ENCODE peak calls at places on chromosomes 1 and 21, in four cellular contexts. C is H1, J is K562, S is GM12878. L is an unnamed sample. For H3K36me3, the result is how much of the 10 kb centered on the place peaks cover.

GRCh38 chr1:245788269-245788668 is 633.5 kb downstream of the KIF26B start:
- DNase-seq in C (no peak), J (no peak), S (no peak), L (peak)

GRCh38 chr1:60942291-60942690 is 140.1 kb upstream of the NFIA start:
- DNase-seq in C (no peak), S (no peak), J (no peak), L (no peak)

GRCh38 chr1:12477936-12478611 is 139.9 kb downstream of the DHRS3 start:
- DNase-seq in C (no peak), S (no peak), J (peak), L (peak)

GRCh38 chr21:29938968-29939858 is 583 bp downstream of the GRIK1 start:
- DNase-seq in J (no peak), S (no peak), C (no peak), L (no peak)

GRCh38 chr1:208179303-208179702 is 64.9 kb downstream of the PLXNA2 start:
- DNase-seq in J (peak), S (no peak), C (no peak), L (no peak)

GRCh38 chr1:5993553-5994510 is 1.6 kb upstream of the NPHP4 start:
- DNase-seq in C (no peak), S (no peak), J (peak), L (no peak)

GRCh38 chr1:156896490-156897033 is 3.0 kb downstream of the PEAR1 start:
- DNase-seq in S (no peak), C (peak), J (no peak), L (peak)

GRCh38 chr1:92747735-92748134 is 37.2 kb downstream of the EVI5 start:
- DNase-seq in J (no peak), S (no peak), C (no peak), L (peak)

GRCh38 chr21:45329261-45330074 is 41.8 kb upstream of the POFUT2 start:
- DNase-seq in C (no peak), S (no peak), J (no peak), L (no peak)

GRCh38 chr1:239112092-239112491 is 274.3 kb upstream of the CHRM3 start:
- DNase-seq in J (no peak), C (no peak), S (no peak), L (no peak)

GRCh38 chr1:11668516-11668915 is 4.5 kb downstream of the FBXO6 start:
- DNase-seq in S (no peak), C (no peak), J (no peak), L (no peak)

GRCh38 chr1:211359876-211360275 is 33.2 kb downstream of the TRAF5 start:
- DNase-seq in S (no peak), J (no peak), C (no peak), L (no peak)

GRCh38 chr1:33008051-33008914 is 28.4 kb downstream of the AK2 start:
- DNase-seq in S (no peak), C (no peak), J (no peak), L (no peak)

GRCh38 chr1:59568158-59568935 is 246.4 kb upstream of the HOOK1 start:
- DNase-seq in C (no peak), S (no peak), J (no peak), L (peak)

GRCh38 chr1:159532922-159533321 is 2.9 kb downstream of the OR10J5 start:
- DNase-seq in S (no peak), J (no peak), C (no peak), L (no peak)

GRCh38 chr1:216024546-216024945 is 398.7 kb downstream of the USH2A start:
- DNase-seq in J (no peak), C (no peak), S (no peak), L (no peak)
- TF ChIP-seq CHD1 in J (no peak), C (no peak), S (no peak), L (no peak)

DNA sequence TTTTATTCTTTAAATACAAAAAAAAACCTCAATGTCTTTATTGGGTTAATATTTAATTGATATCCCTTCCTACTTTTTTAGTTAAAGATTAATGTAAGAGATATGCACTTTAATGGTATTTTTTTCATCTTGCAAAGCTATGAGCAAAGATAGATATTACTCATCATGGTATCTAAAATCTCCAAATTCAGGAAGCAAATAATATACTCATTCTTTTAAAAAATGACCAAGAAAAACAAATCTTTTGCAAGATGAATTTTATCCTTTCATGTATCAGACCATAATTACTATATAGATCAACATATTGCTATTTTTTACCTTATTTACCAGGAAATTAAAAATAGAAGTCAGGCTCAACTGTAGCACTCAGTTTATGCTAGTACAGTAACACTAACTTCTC is 330.4 kb downstream of the KCNT2 start:
- DNase-seq in S (no peak), C (no peak), J (no peak), L (no peak)
- H3K36me3 ChIP-seq in S (under half), C (under half), J (under half), L (under half)

DNA sequence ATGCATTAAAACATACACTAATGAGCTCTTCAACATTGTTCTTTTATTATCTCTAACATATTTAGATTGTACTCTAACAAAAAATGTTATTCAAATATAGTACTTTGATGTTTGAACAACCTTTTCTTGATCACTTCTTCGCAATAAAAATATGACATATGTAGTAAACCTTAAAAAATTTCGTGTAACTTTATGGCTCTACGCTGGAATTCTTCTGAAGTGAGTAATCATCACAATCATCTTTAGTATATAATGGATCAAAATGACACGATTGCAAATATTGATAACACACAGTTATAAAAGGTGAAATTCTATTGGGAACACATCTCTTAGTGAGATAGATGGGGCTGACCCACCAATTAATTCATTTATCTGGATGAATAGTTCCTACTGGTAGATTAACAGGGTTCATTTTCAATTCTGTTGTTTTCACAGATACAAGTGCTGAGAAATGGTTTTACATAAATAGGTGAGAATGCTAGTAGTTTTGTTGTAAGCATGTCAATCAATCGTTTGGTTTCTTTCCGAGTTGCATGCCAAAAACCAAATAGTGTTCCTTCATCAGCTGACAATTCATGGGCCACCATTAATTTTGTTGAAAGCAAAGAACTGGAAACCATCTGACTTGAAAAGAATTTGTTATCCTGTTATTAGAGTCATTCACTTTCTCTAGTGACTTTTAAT is 1.5 kb upstream of the ZMPSTE24 start:
- DNase-seq in C (no peak), S (no peak), J (no peak), L (no peak)
- H3K4me3 ChIP-seq in C (peak), S (peak), J (peak), L (peak)

DNA sequence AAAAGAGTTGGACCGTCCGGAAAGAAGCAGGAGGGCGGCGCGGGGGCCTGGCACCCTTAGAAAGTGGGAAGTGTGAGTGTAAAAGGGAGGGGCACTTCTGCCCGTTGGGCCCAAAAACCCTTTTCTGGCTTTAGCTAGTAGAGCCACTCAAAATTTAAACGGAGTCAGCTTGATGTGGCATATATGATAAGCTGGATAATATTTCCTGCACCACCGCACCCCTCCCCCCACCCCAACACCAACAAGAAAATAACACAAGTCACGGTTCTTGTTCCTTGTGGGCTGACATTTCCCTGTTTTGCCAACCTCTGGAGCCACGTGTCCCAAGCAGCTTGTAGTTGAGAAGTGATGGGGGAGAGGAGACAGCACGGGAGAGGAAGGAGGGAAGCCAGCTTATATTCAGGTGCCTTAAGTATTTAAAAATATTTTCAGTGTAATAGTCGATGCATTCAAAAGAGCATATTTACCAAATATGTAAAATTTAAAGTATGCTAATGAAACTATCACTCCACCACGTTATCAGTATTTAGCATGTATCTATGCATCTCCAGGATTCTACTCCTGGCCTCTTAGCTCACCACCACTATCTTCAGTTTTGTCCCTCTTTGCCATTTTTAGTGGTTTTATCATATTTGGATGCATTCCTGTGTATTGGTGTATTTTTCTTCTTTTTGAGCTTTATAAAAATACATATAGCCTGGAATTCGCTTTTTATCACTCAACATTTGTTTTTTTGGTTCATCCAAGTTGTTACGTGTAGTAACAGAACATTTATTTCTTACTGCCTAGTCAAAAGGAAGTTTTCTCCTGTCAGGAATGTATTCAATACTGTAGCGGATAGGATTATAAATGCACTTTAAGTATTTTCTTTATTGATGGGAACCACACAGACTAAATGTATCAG is 760 bp upstream of the DDX59 start:
- DNase-seq in J (peak), C (no peak), S (no peak), L (peak)
- TF ChIP-seq CHD1 in J (no peak), C (no peak), S (no peak), L (no peak)

GRCh38 chr1:27335506-27336422 is 6.1 kb upstream of the SYTL1 start:
- DNase-seq in C (no peak), S (no peak), J (no peak), L (no peak)
- H3K36me3 ChIP-seq in C (under half), S (under half), J (half or more), L (under half)